ENCODE peak calls at places on chromosomes 1 and 21, in five cellular contexts. V, A, H, Q and N are unnamed samples.

GRCh38 chr1:48526045-48526714 is 54.2 kb upstream of the SPATA6 start:
- DNase-seq in Q (no peak), H (no peak), A (no peak), V (no peak), N (no peak)

GRCh38 chr1:24870551-24871195 is 59.4 kb downstream of the RUNX3 start:
- DNase-seq in V (no peak), H (no peak), Q (no peak), A (no peak), N (no peak)

GRCh38 chr1:27074175-27074780 is 61.6 kb upstream of the TENT5B start:
- DNase-seq in V (no peak), A (no peak), H (no peak), Q (no peak), N (no peak)

GRCh38 chr1:182193908-182194550 is 132.5 kb upstream of the ZNF648 start:
- DNase-seq in A (no peak), H (no peak), Q (no peak), V (no peak), N (no peak)

GRCh38 chr1:175499595-175500367 is 243.6 kb downstream of the TNR start:
- DNase-seq in A (no peak), H (no peak), V (no peak), Q (no peak), N (no peak)

GRCh38 chr1:3533051-3534048 is 78.0 kb downstream of the MEGF6 start:
- DNase-seq in H (no peak), Q (no peak), V (no peak), A (no peak), N (no peak)

GRCh38 chr1:245915851-245916250 is 591.2 kb downstream of the SMYD3 start:
- DNase-seq in V (no peak), A (no peak), Q (no peak), H (no peak), N (no peak)

GRCh38 chr1:20409971-20410370 is 76.0 kb downstream of the CAMK2N1 start:
- DNase-seq in H (no peak), A (no peak), V (no peak), Q (no peak), N (no peak)

GRCh38 chr1:20069932-20070331 is at the start of gene PLA2G5:
- DNase-seq in Q (no peak), A (no peak), H (no peak), V (peak), N (no peak)

GRCh38 chr1:219699870-219700269 is 87.0 kb upstream of the ZC3H11B start:
- DNase-seq in V (no peak), A (no peak), Q (no peak), H (no peak), N (no peak)

GRCh38 chr1:22922640-22923039 is 50.0 kb downstream of the LACTBL1 start:
- DNase-seq in V (no peak), H (no peak), A (no peak), Q (no peak), N (no peak)

GRCh38 chr21:42393443-42393950 is 2.4 kb downstream of the TMPRSS3 start:
- DNase-seq in V (no peak), H (no peak), Q (no peak), A (no peak), N (no peak)

GRCh38 chr1:246897302-246897701 is 34.4 kb downstream of the AHCTF1 start:
- DNase-seq in H (no peak), V (no peak), Q (no peak), A (no peak), N (no peak)

GRCh38 chr1:114668784-114669561 is 876 bp downstream of the DENND2C start:
- DNase-seq in Q (no peak), A (peak), V (no peak), H (no peak), N (no peak)

GRCh38 chr21:45351526-45352275 is 53.3 kb upstream of the COL18A1 start:
- DNase-seq in Q (no peak), H (no peak), A (no peak), V (no peak), N (no peak)

GRCh38 chr21:45545691-45546531 is 3.7 kb upstream of the SLC19A1 start:
- DNase-seq in A (no peak), Q (no peak), V (peak), H (peak), N (no peak)

GRCh38 chr1:234969630-234970370 is 158.8 kb downstream of the TOMM20 start:
- DNase-seq in V (peak), H (peak), Q (no peak), A (no peak), N (no peak)

GRCh38 chr1:177959793-177960515 is 9.9 kb downstream of the SEC16B start:
- DNase-seq in Q (no peak), A (no peak), H (no peak), V (no peak), N (no peak)

GRCh38 chr1:219771039-219771438 is 157.3 kb downstream of the SLC30A10 start:
- DNase-seq in A (no peak), V (no peak), H (no peak), Q (no peak), N (no peak)

GRCh38 chr1:19433610-19433999 is 51.7 kb downstream of the CAPZB start:
- DNase-seq in H (no peak), V (no peak), A (no peak), Q (no peak), N (no peak)

GRCh38 chr1:185742403-185742802 is 8.2 kb downstream of the HMCN1 start:
- DNase-seq in H (no peak), V (no peak), Q (no peak), A (no peak), N (no peak)

GRCh38 chr1:152169356-152170025 is 10.5 kb upstream of the RPTN start:
- DNase-seq in H (no peak), A (no peak), V (no peak), Q (no peak), N (no peak)

GRCh38 chr1:96492236-96492635 is 229.3 kb upstream of the PTBP2 start:
- DNase-seq in Q (no peak), A (no peak), H (no peak), V (no peak), N (no peak)

GRCh38 chr1:51627672-51628071 is 10.8 kb downstream of the OSBPL9 start:
- DNase-seq in H (no peak), Q (no peak), V (no peak), A (no peak), N (no peak)

GRCh38 chr21:33968082-33968997 is 52.7 kb upstream of the ATP5PO start:
- DNase-seq in V (no peak), Q (no peak), H (no peak), A (no peak), N (no peak)

GRCh38 chr1:228311091-228311490 is 95.5 kb downstream of the TRIM11 start:
- DNase-seq in Q (no peak), H (no peak), A (no peak), V (no peak), N (no peak)

GRCh38 chr1:12052008-12052573 is 11.0 kb upstream of the TNFRSF8 start:
- DNase-seq in Q (no peak), A (peak), V (peak), H (no peak), N (no peak)

GRCh38 chr21:35366348-35367085 is 317.4 kb upstream of the RUNX1 start:
- DNase-seq in A (no peak), Q (no peak), V (no peak), H (no peak), N (no peak)

GRCh38 chr1:115302390-115302961 is 35.6 kb downstream of the NGF start:
- DNase-seq in V (peak), H (no peak), Q (no peak), A (no peak), N (no peak)

GRCh38 chr21:38243732-38244406 is 12.9 kb upstream of the KCNJ15 start:
- DNase-seq in V (no peak), A (no peak), Q (no peak), H (no peak), N (no peak)

GRCh38 chr1:98674075-98674781 is 12.7 kb downstream of the SNX7 start:
- DNase-seq in Q (no peak), H (no peak), A (no peak), V (no peak), N (no peak)

DNA sequence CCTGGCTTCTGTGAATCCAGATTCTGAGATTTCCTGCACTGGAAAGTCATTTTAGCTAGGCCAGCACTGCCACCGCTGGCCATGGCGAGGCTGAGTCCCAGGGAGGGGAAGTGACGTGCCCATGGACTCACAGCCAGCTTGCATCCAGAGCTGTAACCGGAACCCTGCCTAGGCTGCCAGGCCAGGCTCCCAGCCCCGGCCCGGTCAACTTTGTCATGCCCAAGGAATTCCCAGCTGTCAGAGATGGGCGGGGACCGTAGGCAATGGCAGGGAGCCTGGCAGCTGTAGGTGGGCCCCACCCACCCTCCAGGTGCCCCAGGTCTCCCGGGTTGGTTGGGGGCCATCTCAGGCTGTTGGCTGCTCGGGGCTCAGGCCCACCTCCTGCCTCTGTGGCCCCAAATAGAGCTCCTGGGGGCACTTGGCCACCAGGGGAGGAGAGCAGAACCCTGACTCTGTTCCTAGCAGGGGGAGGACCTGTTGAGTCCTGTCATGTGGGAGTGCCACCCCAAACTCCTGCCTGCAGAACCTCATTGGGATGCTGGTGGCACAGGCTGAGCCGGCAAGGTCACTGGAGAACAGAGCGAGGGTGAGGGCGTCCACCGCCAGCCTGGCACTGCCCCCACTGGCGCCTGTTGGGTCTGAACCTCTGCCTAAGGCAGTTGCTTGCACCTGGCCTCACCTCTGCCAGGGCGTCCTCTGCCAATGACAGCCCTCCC is 57.8 kb downstream of the FOXO6 start:
- DNase-seq in V (peak), H (peak), Q (no peak), A (peak), N (peak)
- TF ChIP-seq CTCF in V (no peak), H (no peak), Q (no peak), A (no peak), N (no peak)

DNA sequence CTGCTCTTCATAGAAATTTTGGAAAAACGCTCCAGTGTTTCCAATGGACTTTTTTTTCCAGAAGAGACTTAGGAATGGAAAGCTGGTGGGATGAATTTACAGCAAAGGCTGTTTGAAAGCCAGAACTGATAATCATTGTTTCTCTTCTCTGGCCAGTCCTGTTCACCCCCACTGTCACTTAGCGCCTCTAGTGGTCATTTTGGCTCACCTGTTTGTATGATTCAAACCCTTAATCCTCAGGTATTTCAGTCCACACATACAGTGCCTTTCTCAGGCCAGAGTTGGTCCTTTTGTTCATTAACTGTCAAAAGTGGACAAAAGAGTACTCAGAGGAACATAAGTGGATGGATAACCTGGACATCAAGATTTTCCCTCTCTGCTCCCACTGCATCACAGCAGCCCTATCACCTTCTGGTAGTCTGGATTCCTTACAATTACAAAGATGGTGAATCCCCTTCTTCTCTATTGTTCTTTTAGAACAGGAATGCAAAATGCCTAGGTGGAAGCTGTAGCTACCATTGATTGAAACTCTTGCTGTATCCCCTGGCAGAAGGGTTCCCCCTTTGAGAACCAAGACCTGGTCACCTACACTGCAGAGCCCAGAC is 177.6 kb upstream of the OLFM3 start:
- DNase-seq in A (no peak), V (no peak), H (no peak), Q (no peak), N (no peak)
- TF ChIP-seq CTCF in A (no peak), V (no peak), H (peak), Q (no peak), N (no peak)

GRCh38 chr1:1430114-1430982 is 5.1 kb upstream of the VWA1 start:
- DNase-seq in Q (no peak), H (peak), V (peak), A (no peak), N (no peak)
- TF ChIP-seq CTCF in Q (no peak), H (no peak), V (peak), A (no peak), N (no peak)

DNA sequence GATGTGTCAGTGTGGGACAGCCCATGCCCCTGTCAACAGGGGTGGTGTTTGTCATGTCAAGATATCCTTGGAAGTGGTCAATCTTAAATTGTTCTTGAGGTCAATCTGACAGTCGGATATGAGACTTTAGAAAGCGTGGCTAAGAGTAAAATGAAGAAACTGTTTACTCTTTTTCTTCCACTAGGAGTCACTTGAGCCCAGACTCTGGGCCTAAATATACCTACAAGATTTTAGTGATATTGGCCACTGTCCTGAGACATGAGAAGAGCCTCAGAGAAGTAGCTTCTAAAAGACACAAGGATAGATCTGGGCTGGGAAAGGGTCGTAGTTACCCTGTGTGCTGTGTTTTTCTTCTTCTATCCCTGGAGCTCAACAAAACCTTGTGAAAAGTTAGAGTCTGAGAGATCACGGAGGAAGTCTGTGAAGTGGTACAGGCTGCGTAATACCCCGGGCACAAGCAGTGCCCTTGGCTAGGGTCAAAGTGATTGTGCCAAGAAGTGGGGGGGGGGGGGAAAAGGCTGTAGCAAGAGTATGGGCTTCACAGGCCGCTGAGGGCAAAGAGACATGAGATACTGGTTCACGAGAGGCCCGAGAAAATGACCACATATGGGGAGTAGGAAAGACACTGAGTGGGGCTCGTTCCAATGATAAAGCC is 355.2 kb upstream of the GREM2 start:
- DNase-seq in H (no peak), V (no peak), Q (no peak), A (no peak), N (no peak)
- TF ChIP-seq CTCF in H (no peak), V (no peak), Q (no peak), A (no peak), N (no peak)

GRCh38 chr1:81034366-81034765 is 766.4 kb upstream of the ADGRL2 start:
- DNase-seq in Q (no peak), A (no peak), H (no peak), V (no peak), N (no peak)

GRCh38 chr1:81032374-81032773 is 768.4 kb upstream of the ADGRL2 start:
- DNase-seq in Q (no peak), A (no peak), H (no peak), V (no peak), N (no peak)

GRCh38 chr1:81029266-81029665 is 771.5 kb upstream of the ADGRL2 start:
- DNase-seq in Q (no peak), H (no peak), V (no peak), A (no peak), N (no peak)

GRCh38 chr1:81030441-81030840 is 770.3 kb upstream of the ADGRL2 start:
- DNase-seq in A (no peak), H (no peak), V (no peak), Q (no peak), N (no peak)

GRCh38 chr1:81032973-81033425 is 767.7 kb upstream of the ADGRL2 start:
- DNase-seq in V (no peak), A (no peak), Q (no peak), H (no peak), N (no peak)
- TF ChIP-seq CTCF in V (no peak), A (no peak), Q (no peak), H (no peak), N (no peak)